ENCODE peak calls at places on chromosomes 11 and 22, in seven cellular contexts. One of them, this sample, is unnamed.

GRCh38 chr11:130522284-130522961 is 74.0 kb downstream of the ADAMTS15 start:
- DNase-seq in cardiac fibroblast: peak
- DNase-seq in nephron progenitor cell: peak
- DNase-seq in HuH-7.5: no peak
- DNase-seq in ACHN: peak
- DNase-seq in EL: peak
- DNase-seq in activated T-cell treated with anti-CD3 and anti-CD28 coated beads for 1 hour: no peak
- DNase-seq in this sample: peak

GRCh38 chr11:117807482-117808272 is 10.7 kb upstream of the DSCAML1 start:
- DNase-seq in cardiac fibroblast: peak
- DNase-seq in nephron progenitor cell: peak
- DNase-seq in HuH-7.5: peak
- DNase-seq in ACHN: peak
- DNase-seq in EL: peak
- DNase-seq in activated T-cell treated with anti-CD3 and anti-CD28 coated beads for 1 hour: peak
- DNase-seq in this sample: peak

GRCh38 chr11:66020212-66020611 is 6.1 kb downstream of the CATSPER1 start:
- DNase-seq in cardiac fibroblast: no peak
- DNase-seq in nephron progenitor cell: no peak
- DNase-seq in HuH-7.5: no peak
- DNase-seq in ACHN: no peak
- DNase-seq in EL: no peak
- DNase-seq in activated T-cell treated with anti-CD3 and anti-CD28 coated beads for 1 hour: no peak
- DNase-seq in this sample: no peak

GRCh38 chr11:58829736-58830135 is 14.8 kb downstream of the GLYATL2 start:
- DNase-seq in cardiac fibroblast: no peak
- DNase-seq in nephron progenitor cell: no peak
- DNase-seq in HuH-7.5: no peak
- DNase-seq in ACHN: no peak
- DNase-seq in EL: peak
- DNase-seq in activated T-cell treated with anti-CD3 and anti-CD28 coated beads for 1 hour: no peak
- DNase-seq in this sample: no peak

GRCh38 chr11:20762112-20762511 is 92.7 kb downstream of the NELL1 start:
- DNase-seq in cardiac fibroblast: no peak
- DNase-seq in nephron progenitor cell: no peak
- DNase-seq in HuH-7.5: no peak
- DNase-seq in ACHN: no peak
- DNase-seq in EL: no peak
- DNase-seq in activated T-cell treated with anti-CD3 and anti-CD28 coated beads for 1 hour: no peak
- DNase-seq in this sample: no peak

GRCh38 chr11:15770798-15771414 is 585.4 kb downstream of the SOX6 start:
- DNase-seq in cardiac fibroblast: peak
- DNase-seq in nephron progenitor cell: peak
- DNase-seq in HuH-7.5: peak
- DNase-seq in ACHN: peak
- DNase-seq in EL: peak
- DNase-seq in activated T-cell treated with anti-CD3 and anti-CD28 coated beads for 1 hour: no peak
- DNase-seq in this sample: peak

GRCh38 chr11:102476069-102476468 is 23.5 kb upstream of the TMEM123 start:
- DNase-seq in cardiac fibroblast: peak
- DNase-seq in nephron progenitor cell: no peak
- DNase-seq in HuH-7.5: no peak
- DNase-seq in ACHN: no peak
- DNase-seq in EL: peak
- DNase-seq in activated T-cell treated with anti-CD3 and anti-CD28 coated beads for 1 hour: no peak
- DNase-seq in this sample: peak

GRCh38 chr11:15845261-15845660 is 511.1 kb downstream of the SOX6 start:
- DNase-seq in cardiac fibroblast: no peak
- DNase-seq in nephron progenitor cell: peak
- DNase-seq in HuH-7.5: no peak
- DNase-seq in ACHN: no peak
- DNase-seq in EL: no peak
- DNase-seq in activated T-cell treated with anti-CD3 and anti-CD28 coated beads for 1 hour: no peak
- DNase-seq in this sample: no peak

GRCh38 chr11:80204021-80204420 is 763.2 kb upstream of the TENM4 start:
- DNase-seq in cardiac fibroblast: no peak
- DNase-seq in nephron progenitor cell: no peak
- DNase-seq in HuH-7.5: no peak
- DNase-seq in ACHN: no peak
- DNase-seq in EL: no peak
- DNase-seq in activated T-cell treated with anti-CD3 and anti-CD28 coated beads for 1 hour: no peak
- DNase-seq in this sample: no peak

GRCh38 chr11:46216040-46216764 is 61.3 kb upstream of the CREB3L1 start:
- DNase-seq in cardiac fibroblast: peak
- DNase-seq in nephron progenitor cell: no peak
- DNase-seq in HuH-7.5: no peak
- DNase-seq in ACHN: no peak
- DNase-seq in EL: peak
- DNase-seq in activated T-cell treated with anti-CD3 and anti-CD28 coated beads for 1 hour: no peak
- DNase-seq in this sample: peak

GRCh38 chr11:121207485-121208115 is 85.0 kb upstream of the SC5D start:
- DNase-seq in cardiac fibroblast: peak
- DNase-seq in nephron progenitor cell: no peak
- DNase-seq in HuH-7.5: no peak
- DNase-seq in ACHN: no peak
- DNase-seq in EL: no peak
- DNase-seq in activated T-cell treated with anti-CD3 and anti-CD28 coated beads for 1 hour: no peak
- DNase-seq in this sample: no peak

GRCh38 chr11:16347928-16348685 is 8.2 kb downstream of the SOX6 start:
- DNase-seq in cardiac fibroblast: no peak
- DNase-seq in nephron progenitor cell: no peak
- DNase-seq in HuH-7.5: no peak
- DNase-seq in ACHN: no peak
- DNase-seq in EL: no peak
- DNase-seq in activated T-cell treated with anti-CD3 and anti-CD28 coated beads for 1 hour: no peak
- DNase-seq in this sample: no peak

GRCh38 chr22:41247703-41248102 is 7.0 kb upstream of the CHADL start:
- DNase-seq in cardiac fibroblast: no peak
- DNase-seq in nephron progenitor cell: no peak
- DNase-seq in HuH-7.5: no peak
- DNase-seq in ACHN: no peak
- DNase-seq in EL: no peak
- DNase-seq in activated T-cell treated with anti-CD3 and anti-CD28 coated beads for 1 hour: no peak
- DNase-seq in this sample: no peak

GRCh38 chr22:30605449-30606110 is 1.4 kb upstream of the TCN2 start:
- DNase-seq in cardiac fibroblast: peak
- DNase-seq in nephron progenitor cell: peak
- DNase-seq in HuH-7.5: peak
- DNase-seq in ACHN: peak
- DNase-seq in EL: peak
- DNase-seq in activated T-cell treated with anti-CD3 and anti-CD28 coated beads for 1 hour: peak
- DNase-seq in this sample: peak

GRCh38 chr11:44960200-44960845 is 9.6 kb upstream of the TP53I11 start:
- DNase-seq in cardiac fibroblast: no peak
- DNase-seq in nephron progenitor cell: no peak
- DNase-seq in HuH-7.5: no peak
- DNase-seq in ACHN: peak
- DNase-seq in EL: no peak
- DNase-seq in activated T-cell treated with anti-CD3 and anti-CD28 coated beads for 1 hour: no peak
- DNase-seq in this sample: no peak

GRCh38 chr22:45201678-45202332 is 38.1 kb downstream of the NUP50 start:
- DNase-seq in cardiac fibroblast: peak
- DNase-seq in nephron progenitor cell: no peak
- DNase-seq in HuH-7.5: no peak
- DNase-seq in ACHN: no peak
- DNase-seq in EL: peak
- DNase-seq in activated T-cell treated with anti-CD3 and anti-CD28 coated beads for 1 hour: no peak
- DNase-seq in this sample: peak

GRCh38 chr11:66891849-66892660 is 35.2 kb downstream of the LRFN4 start:
- DNase-seq in cardiac fibroblast: peak
- DNase-seq in nephron progenitor cell: no peak
- DNase-seq in HuH-7.5: peak
- DNase-seq in ACHN: peak
- DNase-seq in EL: peak
- DNase-seq in activated T-cell treated with anti-CD3 and anti-CD28 coated beads for 1 hour: no peak
- DNase-seq in this sample: peak

GRCh38 chr22:39238966-39239510 is 5.7 kb downstream of the PDGFB start:
- DNase-seq in cardiac fibroblast: no peak
- DNase-seq in nephron progenitor cell: no peak
- DNase-seq in HuH-7.5: no peak
- DNase-seq in ACHN: no peak
- DNase-seq in EL: no peak
- DNase-seq in activated T-cell treated with anti-CD3 and anti-CD28 coated beads for 1 hour: no peak
- DNase-seq in this sample: no peak

GRCh38 chr11:64691543-64691942 is 31.5 kb downstream of the NRXN2 start:
- DNase-seq in cardiac fibroblast: no peak
- DNase-seq in nephron progenitor cell: no peak
- DNase-seq in HuH-7.5: no peak
- DNase-seq in ACHN: no peak
- DNase-seq in EL: no peak
- DNase-seq in activated T-cell treated with anti-CD3 and anti-CD28 coated beads for 1 hour: no peak
- DNase-seq in this sample: no peak

GRCh38 chr11:64070301-64070656 is 34.5 kb downstream of the FLRT1 start:
- DNase-seq in cardiac fibroblast: no peak
- DNase-seq in nephron progenitor cell: peak
- DNase-seq in HuH-7.5: no peak
- DNase-seq in ACHN: no peak
- DNase-seq in EL: no peak
- DNase-seq in activated T-cell treated with anti-CD3 and anti-CD28 coated beads for 1 hour: no peak
- DNase-seq in this sample: no peak

GRCh38 chr22:36331912-36332622 is 55.7 kb downstream of the MYH9 start:
- DNase-seq in cardiac fibroblast: peak
- DNase-seq in nephron progenitor cell: no peak
- DNase-seq in HuH-7.5: no peak
- DNase-seq in ACHN: peak
- DNase-seq in EL: peak
- DNase-seq in activated T-cell treated with anti-CD3 and anti-CD28 coated beads for 1 hour: no peak
- DNase-seq in this sample: peak

GRCh38 chr11:6061475-6061874 is 30.9 kb upstream of the OR56A1 start:
- DNase-seq in cardiac fibroblast: no peak
- DNase-seq in nephron progenitor cell: no peak
- DNase-seq in HuH-7.5: no peak
- DNase-seq in ACHN: no peak
- DNase-seq in EL: no peak
- DNase-seq in activated T-cell treated with anti-CD3 and anti-CD28 coated beads for 1 hour: no peak
- DNase-seq in this sample: peak

GRCh38 chr22:35174398-35174797 is 82.9 kb upstream of the HMGXB4 start:
- DNase-seq in cardiac fibroblast: no peak
- DNase-seq in nephron progenitor cell: no peak
- DNase-seq in HuH-7.5: no peak
- DNase-seq in ACHN: no peak
- DNase-seq in EL: no peak
- DNase-seq in activated T-cell treated with anti-CD3 and anti-CD28 coated beads for 1 hour: no peak
- DNase-seq in this sample: no peak

GRCh38 chr11:77198440-77198849 is 70.4 kb downstream of the MYO7A start:
- DNase-seq in cardiac fibroblast: no peak
- DNase-seq in nephron progenitor cell: peak
- DNase-seq in HuH-7.5: peak
- DNase-seq in ACHN: peak
- DNase-seq in EL: peak
- DNase-seq in activated T-cell treated with anti-CD3 and anti-CD28 coated beads for 1 hour: no peak
- DNase-seq in this sample: no peak

GRCh38 chr11:122115520-122116343 is at the start of gene BLID:
- DNase-seq in cardiac fibroblast: peak
- DNase-seq in nephron progenitor cell: peak
- DNase-seq in HuH-7.5: no peak
- DNase-seq in ACHN: peak
- DNase-seq in EL: peak
- DNase-seq in activated T-cell treated with anti-CD3 and anti-CD28 coated beads for 1 hour: no peak
- DNase-seq in this sample: peak

GRCh38 chr22:20569059-20570058 is 61.9 kb downstream of the MED15 start:
- DNase-seq in cardiac fibroblast: peak
- DNase-seq in nephron progenitor cell: no peak
- DNase-seq in HuH-7.5: no peak
- DNase-seq in ACHN: peak
- DNase-seq in EL: peak
- DNase-seq in activated T-cell treated with anti-CD3 and anti-CD28 coated beads for 1 hour: peak
- DNase-seq in this sample: peak

GRCh38 chr11:92839450-92839849 is 130.0 kb upstream of the MTNR1B start:
- DNase-seq in cardiac fibroblast: no peak
- DNase-seq in nephron progenitor cell: no peak
- DNase-seq in HuH-7.5: no peak
- DNase-seq in ACHN: no peak
- DNase-seq in EL: no peak
- DNase-seq in activated T-cell treated with anti-CD3 and anti-CD28 coated beads for 1 hour: no peak
- DNase-seq in this sample: no peak